ENCODE peak calls at places on chromosomes 6 and 20, in seven cellular contexts. H is M059J; K is GM20000; R is SW 1271; Y is fibroblast of the aortic adventitia; A is CD8-positive, alpha-beta T cell; V is Peyer's patch. I is an unnamed sample.

GRCh38 chr6:46815130-46815529 is 21.9 kb downstream of the MEP1A start:
- DNase-seq in K (no peak), V (peak), H (peak), Y (no peak), R (no peak), A (no peak), I (peak)

GRCh38 chr6:87698618-87699017 is 3.4 kb downstream of the AKIRIN2 start:
- DNase-seq in H (peak), V (no peak), A (no peak), R (no peak), K (no peak), Y (peak), I (peak)

GRCh38 chr6:25831532-25832306 is at the start of gene SLC17A1:
- DNase-seq in K (no peak), A (no peak), V (no peak), R (no peak), Y (no peak), H (peak), I (no peak)

GRCh38 chr6:46279874-46280273 is 109.1 kb upstream of the ENPP5 start:
- DNase-seq in R (no peak), V (no peak), A (no peak), H (no peak), Y (peak), K (no peak), I (no peak)

GRCh38 chr20:62638680-62639406 is 3.5 kb upstream of the SLCO4A1 start:
- DNase-seq in K (no peak), R (no peak), V (no peak), H (no peak), Y (no peak), A (no peak), I (no peak)

GRCh38 chr6:146286976-146287375 is 256.7 kb upstream of the RAB32 start:
- DNase-seq in V (no peak), H (no peak), R (no peak), Y (peak), A (no peak), K (no peak), I (no peak)

GRCh38 chr20:62735331-62735821 is 26.7 kb downstream of the NTSR1 start:
- DNase-seq in V (peak), R (no peak), K (no peak), H (no peak), Y (no peak), A (no peak), I (peak)

GRCh38 chr6:168120390-168121307 is 41.6 kb upstream of the FRMD1 start:
- DNase-seq in K (no peak), Y (no peak), H (no peak), A (no peak), V (peak), R (no peak), I (no peak)

GRCh38 chr6:56720882-56721281 is 78.2 kb upstream of the DST start:
- DNase-seq in A (no peak), K (no peak), R (no peak), H (no peak), V (no peak), Y (no peak), I (no peak)

GRCh38 chr6:143357152-143357551 is 93.3 kb downstream of the ADAT2 start:
- DNase-seq in H (no peak), K (no peak), A (no peak), Y (no peak), R (no peak), V (no peak), I (no peak)

GRCh38 chr6:117264487-117265424 is 602 bp upstream of the VGLL2 start:
- DNase-seq in R (no peak), A (no peak), V (no peak), H (peak), K (peak), Y (peak), I (peak)

GRCh38 chr20:63206878-63207277 is 9.1 kb downstream of the YTHDF1 start:
- DNase-seq in V (no peak), K (no peak), A (no peak), R (no peak), Y (no peak), H (peak), I (peak)

I was measured in RPMI7951.